ENCODE peak calls at places on chromosome 2, in eight cellular contexts. H, F, E, O, V, I, B and W are unnamed samples.
A peak's percentile ranks its signal among the peaks of the same experiment; 100 is the strongest.

GRCh38 chr2:238700122-238700457 is 147.8 kb upstream of the TWIST2 start:
- DNase-seq in F (no peak), E (no peak), B (no peak), V (no peak), O (peak; percentile 78), H (no peak), I (peak; percentile 72), W (no peak)

GRCh38 chr2:215711484-215712034 is 275.7 kb upstream of the FN1 start:
- DNase-seq in O (peak; percentile 76), H (no peak), B (no peak), I (no peak), E (peak; percentile 95), V (peak; percentile 90), F (no peak), W (no peak)

GRCh38 chr2:85838641-85839040 is 50.1 kb downstream of the ST3GAL5 start:
- DNase-seq in O (no peak), V (no peak), E (no peak), I (no peak), F (no peak), B (no peak), H (no peak), W (no peak)

GRCh38 chr2:41869542-41870256 is 178.1 kb upstream of the PKDCC start:
- DNase-seq in F (peak; percentile 48), V (no peak), I (peak; percentile 72), O (peak; percentile 62), B (peak; percentile 56), E (peak; percentile 30), H (peak; percentile 88), W (peak; percentile 83)

GRCh38 chr2:231985823-231986261 is 24.3 kb downstream of the DIS3L2 start:
- DNase-seq in I (no peak), V (no peak), E (no peak), H (peak; percentile 61), F (no peak), O (no peak), B (no peak), W (no peak)

GRCh38 chr2:221070106-221070505 is 502.0 kb downstream of the EPHA4 start:
- DNase-seq in I (no peak), H (no peak), E (no peak), B (no peak), O (no peak), V (no peak), F (no peak), W (no peak)

GRCh38 chr2:120219291-120219690 is 3.9 kb downstream of the TMEM185B start:
- DNase-seq in V (no peak), B (no peak), H (no peak), F (no peak), I (no peak), E (no peak), O (no peak), W (no peak)

GRCh38 chr2:201401815-201402214 is 44.7 kb upstream of the FLACC1 start:
- DNase-seq in H (no peak), E (no peak), F (no peak), V (no peak), B (no peak), I (no peak), O (no peak), W (no peak)

GRCh38 chr2:21195326-21195725 is 71.6 kb downstream of the TDRD15 start:
- DNase-seq in I (no peak), V (no peak), E (no peak), O (no peak), B (no peak), F (no peak), H (no peak), W (no peak)

GRCh38 chr2:15243762-15244161 is 317.4 kb downstream of the NBAS start:
- DNase-seq in V (no peak), H (no peak), O (peak; percentile 69), E (no peak), F (no peak), B (peak; percentile 14), I (no peak), W (no peak)

GRCh38 chr2:225512873-225513580 is 113.5 kb downstream of the NYAP2 start:
- DNase-seq in H (no peak), O (peak; percentile 86), E (no peak), V (peak; percentile 42), B (no peak), F (no peak), I (no peak), W (no peak)

GRCh38 chr2:236512902-236513433 is 56.7 kb upstream of the ACKR3 start:
- DNase-seq in H (peak; percentile 74), O (peak; percentile 53), V (peak; percentile 23), I (peak; percentile 60), B (no peak), E (peak; percentile 74), F (peak; percentile 68), W (peak; percentile 79)

GRCh38 chr2:126877861-126878565 is 20.7 kb upstream of the TEX51 start:
- DNase-seq in H (no peak), O (no peak), B (no peak), E (no peak), F (no peak), V (no peak), I (no peak), W (no peak)

GRCh38 chr2:217877866-217878265 is 124.9 kb downstream of the TNS1 start:
- DNase-seq in O (no peak), E (no peak), B (no peak), H (no peak), I (no peak), V (no peak), F (no peak), W (no peak)

GRCh38 chr2:241974851-241975592 is 105.5 kb downstream of the RTP5 start:
- DNase-seq in E (no peak), O (no peak), V (no peak), I (no peak), H (no peak), B (no peak), F (no peak), W (peak; percentile 34)

GRCh38 chr2:34475141-34475540 is 876.0 kb upstream of the FAM98A start:
- DNase-seq in H (no peak), V (no peak), F (no peak), I (no peak), E (peak; percentile 95), B (no peak), O (no peak), W (no peak)

GRCh38 chr2:129587426-129588064 is 391.9 kb upstream of the RAB6C start:
- DNase-seq in O (no peak), F (no peak), I (no peak), H (peak; percentile 82), B (no peak), V (no peak), E (no peak), W (no peak)

GRCh38 chr2:237968048-237968862 is 1.4 kb downstream of the UBE2F start:
- DNase-seq in H (no peak), E (peak; percentile 65), F (peak; percentile 82), B (no peak), I (no peak), O (peak; percentile 78), V (no peak), W (peak; percentile 85)

GRCh38 chr2:176081451-176081992 is 2.2 kb downstream of the EVX2 start:
- DNase-seq in H (no peak), E (peak; percentile 7), I (no peak), F (no peak), B (no peak), V (no peak), O (no peak), W (no peak)

GRCh38 chr2:19682493-19682892 is 219.3 kb downstream of the TTC32 start:
- DNase-seq in F (no peak), I (no peak), B (no peak), E (peak; percentile 96), O (peak; percentile 23), H (no peak), V (no peak), W (no peak)

GRCh38 chr2:2849464-2850217 is 518.6 kb upstream of the MYT1L start:
- DNase-seq in O (no peak), I (no peak), E (no peak), B (no peak), F (no peak), V (no peak), H (no peak), W (no peak)

GRCh38 chr2:172674034-172674967 is 61.3 kb upstream of the RAPGEF4 start:
- DNase-seq in H (peak; percentile 81), O (peak; percentile 45), F (no peak), E (no peak), B (no peak), V (no peak), I (peak; percentile 69), W (peak; percentile 23)

GRCh38 chr2:42961385-42961800 is 169.0 kb upstream of the HAAO start:
- DNase-seq in F (no peak), E (no peak), I (no peak), V (no peak), O (no peak), H (no peak), B (no peak), W (no peak)

GRCh38 chr2:221573430-221574230 is 1.5 kb upstream of the EPHA4 start:
- DNase-seq in B (peak; percentile 91), I (peak; percentile 85), H (peak; percentile 93), O (peak; percentile 78), E (peak; percentile 36), F (peak; percentile 60), V (peak; percentile 44), W (peak; percentile 87)

GRCh38 chr2:179612591-179613298 is 248.7 kb downstream of the ZNF385B start:
- DNase-seq in F (no peak), B (no peak), O (no peak), V (no peak), E (no peak), H (no peak), I (no peak), W (no peak)

GRCh38 chr2:3284657-3285630 is 92.7 kb downstream of the EIPR1 start:
- DNase-seq in B (no peak), I (no peak), E (no peak), O (no peak), H (no peak), F (no peak), V (no peak), W (no peak)

GRCh38 chr2:237165405-237166276 is 80.0 kb downstream of the COPS8 start:
- DNase-seq in E (peak; percentile 46), I (no peak), V (no peak), H (peak; percentile 41), O (peak; percentile 65), B (peak; percentile 2), F (no peak), W (no peak)

GRCh38 chr2:168429988-168430387 is 26.1 kb upstream of the CERS6 start:
- DNase-seq in H (no peak), E (no peak), F (no peak), I (no peak), V (no peak), O (no peak), B (no peak), W (no peak)

GRCh38 chr2:20615466-20616241 is 35.2 kb downstream of the HS1BP3 start:
- DNase-seq in V (no peak), I (peak; percentile 54), H (no peak), B (no peak), E (peak; percentile 41), F (no peak), O (no peak), W (peak; percentile 33)

GRCh38 chr2:232587527-232587926 is 37.0 kb downstream of the EIF4E2 start:
- DNase-seq in I (no peak), O (no peak), E (no peak), V (no peak), H (no peak), B (no peak), F (no peak), W (no peak)

GRCh38 chr2:46034535-46034934 is 262.7 kb upstream of the EPAS1 start:
- DNase-seq in H (no peak), O (peak; percentile 52), I (no peak), B (no peak), V (no peak), E (no peak), F (no peak), W (no peak)

GRCh38 chr2:525611-526010 is 151.6 kb downstream of the TMEM18 start:
- DNase-seq in H (no peak), B (no peak), I (no peak), V (no peak), E (no peak), O (no peak), F (no peak), W (no peak)